ENCODE peak calls at places on chromosomes 5 and 9, in eight cellular contexts. T, G, I, S, A, K, Y and M are unnamed samples.

GRCh38 chr5:179343902-179344300 is 1.4 kb downstream of the ADAMTS2 start:
- DNase-seq in K (no peak), S (peak; percentile 85), A (peak; percentile 58), T (no peak), Y (no peak), I (no peak), G (peak; percentile 77), M (no peak)

GRCh38 chr5:95406426-95407093 is 15.4 kb downstream of the FAM81B start:
- DNase-seq in G (no peak), K (no peak), Y (no peak), T (no peak), I (no peak), S (no peak), A (peak; percentile 68), M (peak; percentile 13)

GRCh38 chr9:104868303-104868686 is 59.7 kb downstream of the ABCA1 start:
- DNase-seq in G (no peak), I (no peak), T (no peak), A (no peak), Y (no peak), S (no peak), K (no peak), M (no peak)

GRCh38 chr9:137080260-137081122 is 3.2 kb downstream of the UAP1L1 start:
- DNase-seq in G (no peak), A (no peak), I (no peak), Y (no peak), S (no peak), K (no peak), T (no peak), M (no peak)

GRCh38 chr5:169945831-169946261 is 34.4 kb downstream of the INSYN2B start:
- DNase-seq in G (peak; percentile 63), Y (peak; percentile 91), I (no peak), T (no peak), S (peak; percentile 26), K (peak; percentile 20), A (peak; percentile 95), M (peak; percentile 68)

GRCh38 chr5:157186309-157187045 is 5.8 kb downstream of the ITK start:
- DNase-seq in I (no peak), G (no peak), T (no peak), K (no peak), A (no peak), S (no peak), Y (no peak), M (no peak)

GRCh38 chr9:109351032-109351431 is 30.2 kb upstream of the EPB41L4B start:
- DNase-seq in A (no peak), S (no peak), K (no peak), G (no peak), Y (no peak), T (no peak), I (no peak), M (no peak)

GRCh38 chr9:97889941-97890557 is 32.3 kb downstream of the TRMO start:
- DNase-seq in A (peak; percentile 28), I (no peak), G (no peak), K (peak; percentile 47), S (peak; percentile 46), T (peak; percentile 43), Y (no peak), M (peak; percentile 54)

GRCh38 chr9:88798476-88798875 is 192.8 kb upstream of the S1PR3 start:
- DNase-seq in Y (peak; percentile 28), S (no peak), T (no peak), I (no peak), A (no peak), K (no peak), G (no peak), M (no peak)

GRCh38 chr9:81578606-81579005 is 110.7 kb downstream of the TLE1 start:
- DNase-seq in Y (no peak), A (peak; percentile 40), T (no peak), S (no peak), G (no peak), I (peak; percentile 35), K (no peak), M (no peak)

GRCh38 chr9:81574399-81574798 is 114.9 kb downstream of the TLE1 start:
- DNase-seq in G (no peak), I (no peak), A (peak; percentile 40), S (no peak), K (no peak), Y (no peak), T (no peak), M (no peak)

GRCh38 chr9:81570083-81570482 is 119.3 kb downstream of the TLE1 start:
- DNase-seq in A (no peak), K (no peak), I (no peak), Y (no peak), T (no peak), G (no peak), S (no peak), M (no peak)

GRCh38 chr9:81575976-81576375 is 113.4 kb downstream of the TLE1 start:
- DNase-seq in A (peak; percentile 33), K (no peak), T (no peak), S (no peak), Y (no peak), G (no peak), I (no peak), M (no peak)

DNA sequence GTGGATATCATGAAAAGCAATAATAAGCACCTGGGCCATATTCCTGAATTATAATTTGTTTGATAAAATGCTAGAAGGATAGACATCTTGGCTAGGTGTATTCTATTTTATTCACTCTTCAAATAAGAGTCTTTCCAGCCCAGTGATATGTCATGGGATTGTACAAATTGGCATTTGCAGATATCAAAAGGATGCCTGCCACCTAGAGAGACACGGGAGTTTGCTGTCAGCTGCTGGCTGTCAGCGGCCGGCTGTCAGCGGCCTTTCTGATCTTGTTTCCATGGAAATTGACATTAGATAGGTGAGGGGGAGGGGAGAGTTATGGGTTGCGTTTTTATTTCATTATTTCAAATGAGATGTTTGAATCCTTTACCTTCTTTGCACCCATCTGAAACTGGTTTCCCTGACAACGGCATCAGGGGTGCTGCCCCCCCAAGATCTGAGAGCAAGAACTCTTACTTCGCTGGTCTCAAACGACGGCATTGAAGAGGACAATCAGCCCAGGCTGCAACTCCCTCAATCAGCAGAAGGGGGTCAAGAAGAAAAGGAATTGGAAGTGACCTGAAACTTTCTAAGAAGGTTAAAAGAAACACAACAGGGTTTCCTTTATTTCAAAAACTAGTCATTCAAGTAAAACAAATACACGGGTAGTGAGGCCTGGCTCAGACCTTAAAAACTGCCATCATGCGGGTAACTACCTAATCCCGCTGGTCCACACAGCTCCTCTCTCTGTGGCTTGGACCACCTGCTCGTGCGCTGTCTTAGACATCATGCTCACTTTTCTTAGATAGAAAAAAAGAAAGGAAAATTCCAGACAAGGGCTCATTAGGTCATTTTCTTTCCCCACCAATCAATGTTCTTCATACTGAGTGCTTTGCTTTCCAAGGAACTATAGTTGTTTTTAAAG is 115.7 kb downstream of the TLE1 start:
- DNase-seq in Y (no peak), G (no peak), T (no peak), I (no peak), A (no peak), K (no peak), S (no peak), M (no peak)
- TF ChIP-seq CTCF in Y (no peak), G (no peak), T (no peak), I (no peak), A (no peak), K (no peak), S (no peak), M (no peak)

GRCh38 chr5:139188558-139189270 is 9.5 kb downstream of the SIL1 start:
- DNase-seq in I (no peak), S (no peak), T (no peak), A (no peak), K (no peak), Y (no peak), G (no peak), M (no peak)

GRCh38 chr5:139197710-139198669 is at the start of gene SIL1:
- DNase-seq in Y (peak; percentile 99), A (peak; percentile 88), I (peak; percentile 79), G (peak; percentile 97), S (peak; percentile 98), T (peak; percentile 91), K (peak; percentile 98), M (peak; percentile 98)

GRCh38 chr5:139190125-139190524 is 8.0 kb downstream of the SIL1 start:
- DNase-seq in Y (no peak), T (no peak), S (no peak), A (peak; percentile 77), G (no peak), K (no peak), I (peak; percentile 56), M (no peak)

GRCh38 chr5:139194486-139194885 is 3.7 kb downstream of the SIL1 start:
- DNase-seq in A (no peak), G (no peak), Y (no peak), T (no peak), I (no peak), K (no peak), S (no peak), M (no peak)

GRCh38 chr5:139193928-139194327 is 4.2 kb downstream of the SIL1 start:
- DNase-seq in K (no peak), A (no peak), I (no peak), S (no peak), Y (no peak), G (no peak), T (no peak), M (peak; percentile 25)
- TF ChIP-seq CTCF in K (no peak), A (peak; percentile 37), I (peak; percentile 27), S (peak; percentile 31), Y (no peak), G (no peak), T (no peak), M (no peak)

GRCh38 chr9:126392662-126393383 is 66.2 kb downstream of the MVB12B start:
- DNase-seq in S (no peak), Y (no peak), I (no peak), G (no peak), A (no peak), T (no peak), K (no peak), M (no peak)
- TF ChIP-seq CTCF in S (no peak), Y (no peak), I (no peak), G (no peak), A (no peak), T (no peak), K (no peak), M (no peak)

GRCh38 chr9:120440791-120441190 is 139.2 kb downstream of the CDK5RAP2 start:
- DNase-seq in I (no peak), T (no peak), Y (no peak), S (no peak), A (no peak), K (no peak), G (no peak), M (no peak)

GRCh38 chr9:120438111-120438510 is 141.9 kb downstream of the CDK5RAP2 start:
- DNase-seq in G (no peak), K (no peak), T (no peak), A (peak; percentile 56), Y (no peak), S (no peak), I (no peak), M (peak; percentile 69)

GRCh38 chr9:120441446-120442279 is 138.3 kb downstream of the CDK5RAP2 start:
- DNase-seq in S (no peak), I (peak; percentile 41), A (peak; percentile 82), Y (no peak), K (no peak), G (no peak), T (no peak), M (no peak)

GRCh38 chr9:120436937-120437592 is 142.9 kb downstream of the CDK5RAP2 start:
- DNase-seq in G (no peak), Y (no peak), S (no peak), K (no peak), A (peak; percentile 47), I (no peak), T (no peak), M (no peak)

DNA sequence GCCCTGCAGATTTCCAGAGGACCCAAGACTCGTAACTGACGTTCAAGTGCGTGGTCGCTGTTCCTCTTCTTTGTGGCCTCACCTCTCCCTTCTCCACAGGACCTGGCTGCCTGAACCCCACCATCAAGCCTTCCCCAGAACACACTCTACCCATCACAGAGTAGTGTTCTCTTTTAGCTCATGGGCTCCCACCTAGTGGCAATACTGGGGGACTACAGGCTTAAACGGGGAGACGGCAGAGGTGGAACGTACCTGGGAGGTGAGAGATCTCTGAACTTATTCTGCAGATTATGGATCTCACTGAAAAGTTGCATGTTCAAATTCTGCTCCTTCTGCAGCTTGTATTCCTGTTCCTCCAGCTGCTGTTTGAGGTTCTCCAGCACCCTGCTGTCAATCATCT is 140.8 kb downstream of the CDK5RAP2 start:
- DNase-seq in I (no peak), K (peak; percentile 57), T (no peak), S (peak; percentile 32), G (no peak), Y (no peak), A (peak; percentile 42), M (peak; percentile 54)
- TF ChIP-seq CTCF in I (peak; percentile 64), K (peak; percentile 52), T (peak; percentile 36), S (peak; percentile 56), G (no peak), Y (no peak), A (peak; percentile 61), M (peak; percentile 37)